ENCODE peak calls at places on chromosome 19, in four cellular contexts. J, U, X and A are unnamed samples.

GRCh38 chr19:13060233-13060963 is 42.3 kb downstream of the LYL1 start:
- DNase-seq in X (no peak), U (peak), J (no peak), A (no peak)

GRCh38 chr19:58117841-58118575 is 20.0 kb upstream of the ZSCAN18 start:
- DNase-seq in J (no peak), X (no peak), U (no peak), A (no peak)

GRCh38 chr19:50858896-50859295 is 4.2 kb downstream of the KLK3 start:
- DNase-seq in J (no peak), X (no peak), U (no peak), A (no peak)

GRCh38 chr19:1449467-1450442 is at the start of gene APC2:
- DNase-seq in X (no peak), J (peak), U (no peak), A (no peak)

GRCh38 chr19:7562646-7563393 is 27.3 kb downstream of the PNPLA6 start:
- DNase-seq in X (no peak), J (no peak), U (no peak), A (no peak)

GRCh38 chr19:36047835-36048234 is 6.2 kb downstream of the THAP8 start:
- DNase-seq in J (peak), U (no peak), X (no peak), A (no peak)

GRCh38 chr19:5031231-5032100 is 62.6 kb downstream of the KDM4B start:
- DNase-seq in J (peak), X (peak), U (peak), A (peak)

GRCh38 chr19:1408300-1409203 is 1.2 kb downstream of the DAZAP1 start:
- DNase-seq in J (peak), U (peak), X (peak), A (peak)

GRCh38 chr19:58558066-58558622 is at the start of gene UBE2M:
- DNase-seq in X (peak), U (peak), J (peak), A (no peak)

GRCh38 chr19:4456566-4456842 is 1.1 kb downstream of the UBXN6 start:
- DNase-seq in J (peak), U (peak), X (no peak), A (no peak)

GRCh38 chr19:35797663-35798062 is 15.0 kb downstream of the PRODH2 start:
- DNase-seq in X (no peak), J (no peak), U (no peak), A (no peak)

GRCh38 chr19:20273376-20273775 is 106.4 kb downstream of the ZNF486 start:
- DNase-seq in U (no peak), X (no peak), J (no peak), A (no peak)

GRCh38 chr19:940591-941291 is 14.9 kb downstream of the ARID3A start:
- DNase-seq in J (no peak), U (peak), X (peak), A (peak)

GRCh38 chr19:37077615-37077928 is 661 bp upstream of the ZNF420 start:
- DNase-seq in U (peak), X (no peak), J (no peak), A (no peak)

GRCh38 chr19:50933640-50934039 is 19.2 kb downstream of the KLK5 start:
- DNase-seq in U (peak), J (peak), X (no peak), A (no peak)

GRCh38 chr19:19531951-19532805 is 3.5 kb downstream of the YJEFN3 start:
- DNase-seq in X (peak), J (peak), U (peak), A (peak)

GRCh38 chr19:21202865-21203494 is 61.1 kb downstream of the ZNF431 start:
- DNase-seq in J (peak), X (no peak), U (peak), A (peak)

GRCh38 chr19:32350492-32350891 is 5.1 kb downstream of the ZNF507 start:
- DNase-seq in X (no peak), U (peak), J (no peak), A (no peak)

GRCh38 chr19:40808497-40808896 is 9.5 kb downstream of the EGLN2 start:
- DNase-seq in J (no peak), X (no peak), U (no peak), A (no peak)

GRCh38 chr19:40807147-40808020 is 8.4 kb downstream of the EGLN2 start:
- DNase-seq in X (no peak), J (no peak), U (no peak), A (no peak)

GRCh38 chr19:40808021-40808325 is 9.0 kb downstream of the EGLN2 start:
- DNase-seq in J (no peak), X (no peak), U (no peak), A (no peak)

GRCh38 chr19:40810160-40810559 is 11.2 kb downstream of the EGLN2 start:
- DNase-seq in X (no peak), J (no peak), U (no peak), A (no peak)

GRCh38 chr19:40809358-40810086 is 10.5 kb downstream of the EGLN2 start:
- DNase-seq in J (no peak), U (no peak), X (no peak), A (no peak)
- H3K4me3 ChIP-seq in J (no peak), U (no peak), X (no peak), A (no peak)

GRCh38 chr19:29370276-29370675 is 155.5 kb upstream of the VSTM2B start:
- DNase-seq in X (peak), J (no peak), U (no peak), A (no peak)

GRCh38 chr19:29375429-29376093 is 150.2 kb upstream of the VSTM2B start:
- DNase-seq in J (no peak), U (no peak), X (peak), A (no peak)

GRCh38 chr19:29371766-29372415 is 153.9 kb upstream of the VSTM2B start:
- DNase-seq in U (no peak), J (no peak), X (no peak), A (no peak)

GRCh38 chr19:29372921-29373797 is 152.6 kb upstream of the VSTM2B start:
- DNase-seq in J (no peak), X (peak), U (no peak), A (no peak)

DNA sequence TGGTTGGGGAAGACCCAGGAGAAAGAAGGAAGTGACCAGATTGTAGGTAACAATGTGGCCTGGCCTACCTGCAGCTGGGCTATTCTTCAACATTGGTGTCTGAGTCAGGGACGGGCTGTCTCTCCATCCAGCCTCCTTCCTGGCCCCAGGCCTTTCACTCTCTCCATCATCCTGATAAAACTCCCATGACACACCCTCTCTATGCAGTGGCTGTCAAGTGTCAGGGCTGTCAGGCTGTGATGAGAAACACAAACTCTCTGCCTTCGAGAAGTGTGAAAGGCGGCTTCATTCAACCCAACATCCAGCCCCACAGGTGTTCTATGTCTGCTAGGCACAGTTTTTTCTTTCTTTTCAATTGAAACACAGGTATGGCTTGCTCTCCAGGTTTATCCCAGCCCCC is 153.3 kb upstream of the VSTM2B start:
- DNase-seq in U (no peak), X (peak), J (no peak), A (no peak)
- H3K4me3 ChIP-seq in U (no peak), X (no peak), J (no peak), A (no peak)

DNA sequence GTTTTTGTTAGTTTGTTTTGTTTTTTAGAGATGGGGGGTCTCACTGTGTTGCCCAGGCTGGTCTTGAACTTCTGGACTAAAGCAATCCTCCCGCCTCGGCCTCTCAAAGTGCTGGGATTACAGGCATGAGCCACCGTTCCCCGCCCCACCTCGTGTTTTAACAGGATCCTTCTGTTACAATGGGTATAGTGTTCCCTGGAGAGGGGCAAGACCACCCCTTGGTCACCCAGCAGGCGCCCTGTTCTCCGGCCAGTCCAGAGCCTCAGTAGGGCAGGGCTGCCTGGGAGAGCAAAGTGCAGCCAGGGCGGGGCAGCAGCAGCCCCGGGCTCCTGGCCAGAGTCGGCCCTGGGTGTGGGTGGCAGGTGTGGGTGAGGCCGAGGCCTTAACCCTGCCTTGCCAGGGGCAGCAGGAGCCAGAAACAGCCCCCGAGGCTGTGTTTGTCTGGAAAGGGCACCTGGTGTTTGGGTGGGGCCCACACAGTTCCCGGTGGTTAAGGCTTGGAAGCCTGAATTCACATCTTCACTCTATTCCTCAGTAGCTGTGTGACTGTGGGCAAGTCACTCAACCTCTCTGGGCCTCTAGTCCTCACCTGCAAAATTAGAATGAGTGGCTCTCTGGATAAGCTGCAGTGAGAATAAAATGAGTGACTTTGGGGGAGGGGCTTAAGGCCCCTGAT is 7.2 kb downstream of the VASP start:
- DNase-seq in U (no peak), J (no peak), X (no peak), A (no peak)
- H3K4me3 ChIP-seq in U (no peak), J (no peak), X (no peak), A (no peak)

DNA sequence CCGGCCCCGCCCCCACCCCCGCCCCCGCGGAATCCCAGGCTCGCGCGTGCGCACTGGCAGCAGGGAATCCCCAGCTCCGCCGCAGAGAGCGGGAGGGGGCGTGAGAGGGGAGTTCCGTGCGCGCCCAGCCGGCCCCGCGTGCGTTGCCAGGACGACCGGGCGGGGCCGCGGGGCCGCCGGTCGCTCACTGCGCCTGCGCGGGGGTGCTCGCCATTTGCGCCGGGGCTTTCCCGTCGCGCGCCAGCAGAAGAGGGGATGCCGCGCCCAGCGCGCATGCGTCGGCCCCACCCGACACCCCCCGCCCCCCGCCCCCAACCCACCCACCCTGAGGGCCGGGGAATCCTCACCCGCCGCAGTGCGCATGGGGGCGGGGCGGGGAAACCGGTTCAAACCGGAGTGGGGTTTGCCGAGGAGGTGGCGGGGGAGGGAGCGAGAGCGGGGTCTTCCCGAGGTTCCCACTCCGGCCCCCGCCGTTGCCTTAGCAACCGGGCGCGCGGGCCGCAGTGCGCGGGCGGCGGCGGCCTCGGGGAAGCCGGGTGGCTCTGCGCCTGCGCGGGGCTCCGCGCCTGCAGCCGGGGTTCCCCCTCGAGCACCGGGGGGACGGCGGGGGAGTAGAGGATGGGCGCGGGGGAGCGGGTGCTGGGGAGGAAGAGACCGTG is 15.1 kb downstream of the CCDC124 start:
- DNase-seq in U (peak), X (peak), J (peak), A (peak)
- H3K4me3 ChIP-seq in U (peak), X (peak), J (peak), A (peak)

GRCh38 chr19:15250635-15250993 is 18.4 kb upstream of the EPHX3 start:
- DNase-seq in U (no peak), X (no peak), J (no peak), A (no peak)
- H3K4me3 ChIP-seq in U (no peak), X (no peak), J (peak), A (no peak)

DNA sequence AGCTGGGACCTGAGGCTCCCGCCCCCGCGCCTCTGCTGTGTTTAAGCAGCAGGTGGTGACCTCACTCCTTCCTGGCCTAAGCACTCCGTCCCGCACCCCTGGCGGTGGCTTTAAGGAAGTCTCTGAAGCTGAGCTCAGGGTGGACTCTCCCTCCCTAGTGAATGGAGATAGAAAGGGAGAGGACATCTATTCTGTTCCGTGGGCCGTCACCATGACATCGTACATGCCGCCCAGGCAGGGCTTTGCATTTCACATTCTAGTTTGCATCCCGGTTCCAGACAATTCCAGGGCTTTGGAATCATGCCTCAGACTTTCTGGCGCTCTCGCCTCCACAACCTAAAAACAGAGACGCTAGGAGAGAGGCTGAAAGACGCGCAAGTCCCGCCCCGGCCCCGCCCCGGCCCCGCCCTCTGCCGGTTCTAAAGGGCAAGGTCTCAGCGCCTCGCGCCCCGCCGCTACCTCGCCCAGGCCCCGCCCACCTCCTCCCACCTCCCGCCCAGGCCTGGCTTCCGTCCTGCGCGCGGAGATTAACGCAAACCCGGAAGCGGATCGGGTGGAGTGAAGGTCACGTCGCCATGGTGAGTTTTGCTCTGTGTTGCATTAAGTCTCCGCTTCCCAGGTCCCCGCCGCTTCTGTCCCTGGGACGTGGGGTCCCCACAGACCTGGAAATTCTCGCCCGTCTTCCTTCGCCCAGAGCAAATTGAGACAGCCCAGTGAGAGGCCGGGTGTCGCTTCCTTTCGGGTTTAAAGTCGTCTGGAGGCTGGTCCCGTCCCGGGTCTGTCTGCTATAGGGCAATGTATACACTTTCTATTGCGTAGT is at the start of gene ZNF808:
- DNase-seq in X (peak), U (peak), J (peak), A (peak)
- H3K4me3 ChIP-seq in X (peak), U (peak), J (peak), A (peak)

DNA sequence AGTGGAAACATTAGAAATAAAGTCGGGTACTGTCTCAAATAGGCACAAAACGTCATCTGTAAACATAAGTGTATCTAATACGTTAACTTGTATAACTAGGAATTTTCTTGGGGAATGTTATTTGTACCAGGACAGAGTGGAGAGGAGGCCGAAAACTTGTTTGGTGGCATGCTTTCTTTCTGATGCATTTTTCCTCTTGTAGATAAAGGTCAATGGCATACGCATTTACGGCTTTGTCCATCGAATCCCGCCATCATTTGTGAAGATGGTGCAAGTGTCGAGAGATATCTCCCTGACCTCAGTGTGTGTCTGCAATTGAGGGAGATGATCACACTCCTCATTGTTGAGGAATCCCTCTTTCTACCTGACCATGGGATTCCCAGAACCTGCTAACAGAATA is 4.7 kb downstream of the LGALS13 start:
- DNase-seq in J (no peak), X (no peak), U (no peak), A (no peak)
- H3K4me3 ChIP-seq in J (no peak), X (no peak), U (no peak), A (no peak)

DNA sequence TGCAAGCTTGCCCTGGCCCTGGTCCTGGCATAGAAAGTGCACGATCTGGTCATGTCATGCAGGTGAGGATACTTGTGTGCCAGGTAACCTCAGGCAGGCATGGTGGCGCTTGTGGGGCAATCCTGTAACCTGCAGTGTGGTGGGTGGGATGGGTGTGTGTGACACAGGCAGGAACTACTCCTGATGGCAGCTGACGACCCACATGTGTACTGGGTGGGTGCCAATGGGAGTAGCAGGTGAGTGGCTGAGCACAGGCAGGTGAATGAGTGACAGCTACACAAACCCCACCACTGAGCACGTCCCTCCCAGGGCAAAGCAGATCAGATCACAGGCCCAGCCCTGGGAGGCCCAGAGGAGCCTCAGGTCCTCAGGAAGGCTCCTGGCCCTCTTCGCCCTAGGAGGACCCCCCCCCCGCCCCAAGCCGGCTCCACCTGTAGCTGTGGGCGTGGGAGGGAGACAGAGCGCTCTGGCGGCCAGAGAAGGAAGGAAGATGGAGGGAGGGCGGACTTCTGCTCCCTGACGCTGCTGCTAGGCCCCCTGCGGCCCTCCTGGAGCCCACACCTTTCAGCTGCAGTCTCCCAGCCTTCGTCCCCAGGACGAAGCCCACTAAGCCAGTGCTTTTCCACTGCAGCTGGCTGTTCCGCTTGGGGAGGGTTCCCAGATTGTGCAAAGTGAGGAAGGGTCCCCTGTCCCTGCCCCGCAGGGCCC is 1.3 kb upstream of the ZNF181 start:
- DNase-seq in J (no peak), U (no peak), X (no peak), A (no peak)
- H3K4me3 ChIP-seq in J (peak), U (peak), X (no peak), A (peak)